ENCODE peak calls at places on chromosome 21, in four cellular contexts. B is hepatocyte, F is K562, A is IMR-90. E is an unnamed sample. For H4K20me1, the result is how much of the 10 kb centered on the place peaks cover.

GRCh38 chr21:40622531-40622930 is 224.4 kb downstream of the DSCAM start:
- DNase-seq in A (no peak), F (no peak), B (peak), E (no peak)

GRCh38 chr21:26918318-26919065 is 48.4 kb downstream of the ADAMTS5 start:
- DNase-seq in B (no peak), F (no peak), A (peak), E (no peak)

GRCh38 chr21:38660333-38661295 is 145.1 kb upstream of the ETS2 start:
- DNase-seq in F (no peak), A (no peak), B (peak), E (peak)

GRCh38 chr21:16159213-16159970 is 429.6 kb downstream of the USP25 start:
- DNase-seq in A (peak), F (no peak), B (no peak), E (no peak)

GRCh38 chr21:9758888-9759287 is 762.5 kb upstream of the TPTE start:
- DNase-seq in A (no peak), F (no peak), B (no peak), E (no peak)

GRCh38 chr21:27190601-27191000 is 223.7 kb upstream of the ADAMTS5 start:
- DNase-seq in B (no peak), A (peak), F (no peak), E (no peak)

GRCh38 chr21:36733857-36734256 is 34.9 kb downstream of the SIM2 start:
- DNase-seq in F (no peak), A (no peak), B (no peak), E (no peak)

GRCh38 chr21:43893536-43894205 is 28.6 kb downstream of the AGPAT3 start:
- DNase-seq in A (no peak), B (no peak), F (peak), E (no peak)

GRCh38 chr21:36587388-36587787 is 107.5 kb upstream of the CLDN14 start:
- DNase-seq in F (no peak), A (peak), B (peak), E (no peak)

GRCh38 chr21:26813426-26813998 is 31.7 kb downstream of the ADAMTS1 start:
- DNase-seq in A (no peak), F (no peak), B (no peak), E (no peak)

GRCh38 chr21:33712022-33712803 is 69.9 kb downstream of the ITSN1 start:
- DNase-seq in F (no peak), B (no peak), A (no peak), E (peak)
- H3K27ac ChIP-seq in F (no peak), B (peak), A (no peak), E (peak)

GRCh38 chr21:44959376-44960091 is 19.7 kb downstream of the SLX9 start:
- DNase-seq in F (no peak), B (no peak), A (no peak), E (no peak)
- H4K20me1 ChIP-seq in F (under half), B (under half), A (under half), E (under half)

GRCh38 chr21:45952974-45953373 is 28.6 kb upstream of the COL6A1 start:
- DNase-seq in F (no peak), A (no peak), B (no peak), E (no peak)

GRCh38 chr21:45954921-45955320 is 26.6 kb upstream of the COL6A1 start:
- DNase-seq in A (no peak), F (no peak), B (no peak), E (no peak)

GRCh38 chr21:45957551-45957950 is 24.0 kb upstream of the COL6A1 start:
- DNase-seq in F (no peak), B (no peak), A (no peak), E (no peak)

GRCh38 chr21:45951676-45952075 is 29.9 kb upstream of the COL6A1 start:
- DNase-seq in A (no peak), F (no peak), B (no peak), E (no peak)

GRCh38 chr21:45954271-45954670 is 27.3 kb upstream of the COL6A1 start:
- DNase-seq in B (peak), F (no peak), A (no peak), E (peak)
- TF ChIP-seq CTCF in B (peak), F (peak), A (peak), E (peak)

DNA sequence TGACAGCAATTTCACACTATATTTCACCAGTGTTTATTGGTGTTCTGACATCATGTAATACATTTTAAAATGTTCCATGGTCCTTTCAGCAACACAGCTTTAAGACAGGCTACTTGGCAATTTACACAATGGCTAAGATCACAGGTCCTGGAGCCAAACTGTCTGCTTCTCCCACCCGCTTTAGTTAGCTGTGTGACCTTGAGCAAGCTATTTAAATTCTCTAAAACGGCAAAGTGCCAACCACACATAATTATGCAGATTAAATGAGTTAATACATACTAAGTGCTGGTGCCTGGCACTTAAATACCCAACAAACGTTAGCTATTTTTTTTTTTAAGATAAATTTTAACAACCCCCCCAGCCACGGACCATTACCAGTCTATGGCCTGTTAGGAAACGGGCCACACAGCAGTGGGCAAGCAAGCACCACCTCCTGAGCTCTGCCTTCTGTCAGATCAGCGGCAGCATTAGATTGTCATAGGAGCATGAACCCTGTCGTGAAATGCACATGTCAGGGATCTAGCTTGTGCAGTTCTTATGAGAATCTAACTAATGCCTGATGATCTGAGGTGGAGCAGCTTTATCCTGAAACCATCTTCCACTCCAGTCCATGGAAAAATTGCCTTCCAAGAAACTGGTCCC is 26.9 kb downstream of the SOD1 start:
- DNase-seq in A (no peak), F (no peak), B (no peak), E (no peak)
- H3K27ac ChIP-seq in A (no peak), F (no peak), B (no peak), E (no peak)

DNA sequence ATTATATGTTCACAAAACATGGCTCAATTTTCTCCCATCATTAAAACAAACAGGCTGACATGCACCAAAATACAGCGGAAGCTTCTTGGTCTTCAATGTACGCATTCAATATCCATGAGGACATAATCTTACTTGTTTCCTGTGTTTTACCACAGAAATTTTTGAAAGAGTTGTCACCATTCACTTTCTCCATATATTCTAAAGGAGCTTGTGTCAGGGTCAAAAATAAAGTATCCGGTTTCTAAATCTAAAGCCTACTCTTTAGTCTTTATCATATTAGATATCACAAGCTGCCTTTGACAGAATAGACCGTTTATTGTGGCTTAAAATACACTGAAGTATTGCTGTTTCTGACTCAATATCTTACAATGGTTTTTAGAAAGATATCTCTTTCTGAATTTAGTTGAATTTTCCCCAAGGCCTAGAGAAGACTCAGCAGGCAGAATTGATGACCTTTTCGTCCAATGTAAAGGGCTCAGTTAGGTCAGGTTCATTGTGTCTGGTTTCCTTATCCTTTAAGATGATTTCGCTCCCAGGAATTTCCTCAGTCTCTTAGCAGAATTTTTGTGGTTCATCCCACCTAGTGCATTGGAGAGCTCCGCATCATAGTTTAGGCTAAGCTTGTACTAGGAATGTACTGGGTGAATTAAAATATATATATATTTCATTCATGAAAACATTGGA is 717.2 kb downstream of the NCAM2 start:
- DNase-seq in B (no peak), F (no peak), A (peak), E (no peak)
- H4K20me1 ChIP-seq in B (under half), F (under half), A (under half), E (under half)

GRCh38 chr21:42670058-42670830 is 16.8 kb downstream of the PDE9A start:
- DNase-seq in A (no peak), B (no peak), F (no peak), E (no peak)

GRCh38 chr21:42668193-42668592 is 14.8 kb downstream of the PDE9A start:
- DNase-seq in B (no peak), F (no peak), A (no peak), E (no peak)

GRCh38 chr21:42668620-42669019 is 15.2 kb downstream of the PDE9A start:
- DNase-seq in B (no peak), A (no peak), F (no peak), E (no peak)

GRCh38 chr21:42670884-42671283 is 17.5 kb downstream of the PDE9A start:
- DNase-seq in F (no peak), B (no peak), A (no peak), E (no peak)

DNA sequence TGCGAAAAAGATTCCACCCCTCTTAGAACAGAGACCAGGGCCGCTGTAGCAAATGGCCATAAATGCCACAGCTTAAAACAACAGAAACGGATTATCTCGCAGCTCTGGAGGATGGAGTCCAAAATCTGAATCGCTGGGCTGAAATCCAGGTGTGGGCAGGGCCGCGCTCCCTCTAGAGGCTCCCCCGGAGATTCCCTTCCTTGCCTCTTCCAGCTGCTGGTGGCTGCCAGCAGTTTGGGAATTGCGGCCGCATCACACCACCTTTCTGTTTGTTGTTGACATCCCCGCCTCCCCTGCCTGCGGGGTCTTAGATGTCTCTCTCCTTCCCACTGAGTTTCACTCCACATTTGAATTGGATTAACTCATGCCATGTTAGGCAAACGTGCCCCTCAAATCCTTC is 15.6 kb downstream of the PDE9A start:
- DNase-seq in A (no peak), F (no peak), B (no peak), E (peak)
- TF ChIP-seq CTCF in A (no peak), F (no peak), B (no peak), E (peak)

GRCh38 chr21:46627726-46628125 is 7.7 kb upstream of the PRMT2 start:
- DNase-seq in B (no peak), A (no peak), F (no peak), E (no peak)

GRCh38 chr21:46625759-46626158 is 9.7 kb upstream of the PRMT2 start:
- DNase-seq in B (no peak), F (no peak), A (no peak), E (no peak)

GRCh38 chr21:46624050-46624449 is 11.4 kb upstream of the PRMT2 start:
- DNase-seq in B (no peak), A (no peak), F (no peak), E (no peak)

GRCh38 chr21:46628868-46629267 is 6.6 kb upstream of the PRMT2 start:
- DNase-seq in F (no peak), A (no peak), B (no peak), E (no peak)

GRCh38 chr21:46626536-46627302 is 8.8 kb upstream of the PRMT2 start:
- DNase-seq in F (no peak), B (no peak), A (no peak), E (peak)
- H3K27ac ChIP-seq in F (no peak), B (no peak), A (no peak), E (no peak)

GRCh38 chr21:46448108-46448507 is 10.6 kb upstream of the DIP2A start:
- DNase-seq in B (no peak), A (no peak), F (no peak), E (no peak)
- H4K20me1 ChIP-seq in B (under half), A (under half), F (under half), E (under half)